ENCODE peak calls at places on chromosomes 12 and 14, in six cellular contexts. T is sciatic nerve, C is GM13976, P is EL, U is NCI-H69, V is SK-N-DZ. G is an unnamed sample.

GRCh38 chr12:27907766-27908165 is 64.8 kb downstream of the PTHLH start:
- DNase-seq in T (no peak), P (peak), C (no peak), V (no peak), U (no peak), G (no peak)

GRCh38 chr12:120783197-120783596 is 57.6 kb downstream of the ACADS start:
- DNase-seq in V (no peak), T (no peak), C (no peak), P (peak), U (no peak), G (no peak)

GRCh38 chr14:52327374-52328226 is 13.5 kb downstream of the PTGER2 start:
- DNase-seq in P (peak), U (no peak), V (no peak), C (no peak), T (no peak), G (no peak)

GRCh38 chr14:95609398-95609990 is 74.6 kb downstream of the GLRX5 start:
- DNase-seq in P (peak), T (no peak), V (peak), U (peak), C (peak), G (no peak)

GRCh38 chr12:69569236-69569635 is 16.0 kb upstream of the CCT2 start:
- DNase-seq in C (no peak), U (no peak), P (peak), V (no peak), T (no peak), G (no peak)

GRCh38 chr14:39396448-39396847 is 35.8 kb downstream of the FBXO33 start:
- DNase-seq in C (no peak), V (no peak), T (no peak), U (peak), P (peak), G (no peak)

GRCh38 chr14:70886421-70887206 is 20.6 kb upstream of the PCNX1 start:
- DNase-seq in C (no peak), P (no peak), T (no peak), V (peak), U (no peak), G (no peak)

GRCh38 chr14:50830044-50830931 is 674 bp downstream of the NIN start:
- DNase-seq in U (peak), V (peak), C (peak), T (peak), P (peak), G (peak)

GRCh38 chr12:96343347-96343954 is 56.8 kb downstream of the CDK17 start:
- DNase-seq in T (no peak), C (peak), P (no peak), V (no peak), U (no peak), G (no peak)

GRCh38 chr14:95953111-95953724 is 76.6 kb downstream of the TUNAR start:
- DNase-seq in P (peak), T (no peak), U (no peak), V (no peak), C (peak), G (no peak)

GRCh38 chr12:108720757-108721514 is 10.4 kb downstream of the CORO1C start:
- DNase-seq in U (peak), P (peak), C (no peak), V (no peak), T (no peak), G (no peak)

GRCh38 chr12:69130064-69130463 is 109.3 kb upstream of the CPSF6 start:
- DNase-seq in P (no peak), U (no peak), V (no peak), T (no peak), C (no peak), G (no peak)

GRCh38 chr14:58922211-58922940 is 266.1 kb upstream of the DAAM1 start:
- DNase-seq in V (no peak), U (no peak), C (no peak), P (peak), T (no peak), G (no peak)

GRCh38 chr12:26340649-26341048 is 145.3 kb downstream of the SSPN start:
- DNase-seq in P (peak), V (no peak), T (no peak), U (no peak), C (peak), G (no peak)

GRCh38 chr14:56482306-56482705 is 97.3 kb upstream of the TMEM260 start:
- DNase-seq in P (peak), V (peak), T (no peak), U (peak), C (no peak), G (no peak)

GRCh38 chr14:65290830-65291229 is 121.7 kb upstream of the FUT8 start:
- DNase-seq in P (peak), C (no peak), V (no peak), T (no peak), U (no peak), G (no peak)

GRCh38 chr12:44571031-44571550 is 305.0 kb downstream of the NELL2 start:
- DNase-seq in P (no peak), T (no peak), U (peak), C (no peak), V (no peak), G (no peak)